ENCODE peak calls at places on chromosomes 11 and 22, in four cellular contexts. C, X, G and E are unnamed samples.

GRCh38 chr22:49957826-49958461 is 2.6 kb upstream of the PIM3 start:
- DNase-seq in C (no peak), G (no peak), X (no peak), E (no peak)

GRCh38 chr11:119263352-119263940 is 53.5 kb downstream of the MCAM start:
- DNase-seq in C (no peak), G (no peak), X (no peak), E (no peak)

GRCh38 chr11:44992181-44992582 is 41.5 kb upstream of the TP53I11 start:
- DNase-seq in X (no peak), G (no peak), C (no peak), E (peak)

GRCh38 chr11:35146074-35146521 is 7.1 kb downstream of the CD44 start:
- DNase-seq in C (no peak), G (no peak), X (no peak), E (no peak)

GRCh38 chr11:10762185-10762584 is 11.1 kb downstream of the CTR9 start:
- DNase-seq in X (no peak), C (no peak), G (no peak), E (no peak)

GRCh38 chr11:67614730-67615454 is 8.2 kb downstream of the NDUFV1 start:
- DNase-seq in X (no peak), G (no peak), C (no peak), E (no peak)

GRCh38 chr11:116504541-116505149 is 268.1 kb downstream of the BUD13 start:
- DNase-seq in C (no peak), X (peak), G (no peak), E (no peak)

GRCh38 chr11:32071811-32072210 is 19.1 kb upstream of the RCN1 start:
- DNase-seq in C (no peak), G (no peak), X (peak), E (peak)

GRCh38 chr11:104610597-104610996 is 287.7 kb downstream of the CASP12 start:
- DNase-seq in G (no peak), C (no peak), X (no peak), E (no peak)

GRCh38 chr11:7904910-7905309 is 26.2 kb downstream of the OR10A6 start:
- DNase-seq in G (no peak), C (no peak), X (no peak), E (no peak)

GRCh38 chr22:50206599-50206998 is 5.8 kb downstream of the SELENOO start:
- DNase-seq in X (peak), C (no peak), G (no peak), E (no peak)

GRCh38 chr11:3160252-3161031 is 4.7 kb downstream of the OSBPL5 start:
- DNase-seq in C (peak), X (peak), G (peak), E (peak)

GRCh38 chr22:46432164-46433068 is 96.9 kb downstream of the TRMU start:
- DNase-seq in X (no peak), C (no peak), G (no peak), E (no peak)

GRCh38 chr11:119169272-119169719 is 771 bp downstream of the NLRX1 start:
- DNase-seq in X (peak), G (no peak), C (no peak), E (peak)

GRCh38 chr11:122202951-122203456 is 87.0 kb upstream of the BLID start:
- DNase-seq in G (no peak), C (peak), X (peak), E (peak)

GRCh38 chr11:2524446-2525165 is 79.8 kb downstream of the KCNQ1 start:
- DNase-seq in G (peak), X (peak), C (peak), E (peak)

GRCh38 chr11:108559340-108559739 is 34.2 kb downstream of the EXPH5 start:
- DNase-seq in X (no peak), C (no peak), G (no peak), E (no peak)

GRCh38 chr11:110891411-110891810 is 179.2 kb upstream of the ARHGAP20 start:
- DNase-seq in G (no peak), C (no peak), X (no peak), E (no peak)

GRCh38 chr22:26656896-26657851 is at the start of gene MIAT:
- DNase-seq in X (peak), G (no peak), C (peak), E (peak)

GRCh38 chr11:78420796-78421209 is 3.2 kb upstream of the GAB2 start:
- DNase-seq in X (no peak), C (peak), G (no peak), E (no peak)

GRCh38 chr22:30495041-30495784 is 10.3 kb downstream of the SEC14L4 start:
- DNase-seq in G (peak), C (no peak), X (no peak), E (no peak)

GRCh38 chr11:93740802-93741093 is 547 bp downstream of the TAF1D start:
- DNase-seq in X (peak), C (peak), G (no peak), E (peak)

GRCh38 chr11:110091995-110092576 is 1.1 kb upstream of the ZC3H12C start:
- DNase-seq in G (no peak), C (peak), X (peak), E (peak)

GRCh38 chr11:35478411-35479139 is 46.8 kb downstream of the PAMR1 start:
- DNase-seq in X (no peak), C (peak), G (no peak), E (no peak)

GRCh38 chr22:30876221-30876751 is 92.3 kb downstream of the MORC2 start:
- DNase-seq in G (peak), C (no peak), X (peak), E (no peak)

GRCh38 chr11:120182357-120182756 is 28.5 kb upstream of the OAF start:
- DNase-seq in C (no peak), G (peak), X (no peak), E (no peak)

GRCh38 chr22:19174106-19175025 is 4.2 kb downstream of the SLC25A1 start:
- DNase-seq in C (no peak), G (peak), X (peak), E (no peak)